ENCODE peak calls at places on chromosomes 3 and 15, in seven cellular contexts. One of them, this sample, is unnamed.
A peak's percentile ranks its signal among the peaks of the same experiment; 100 is the strongest.

GRCh38 chr15:35071071-35071470 is 14.0 kb downstream of the NANOGP8 start:
- DNase-seq in GM04503: no peak
- DNase-seq in uterus: no peak
- DNase-seq in activated CD4-positive, alpha-beta T cell treated with anti-CD3 and anti-CD28 coated beads, Interleukin-2, amount 50 U/mL, for 1 hour: no peak
- DNase-seq in neuronal stem cell: no peak
- DNase-seq in activated T-cell treated with anti-CD3 and anti-CD28 coated beads for 4 hours: no peak
- DNase-seq in stimulated activated CD8-positive, alpha-beta memory T cell treated with anti-CD3 and anti-CD28 coated beads, Interleukin-7, amount 100 ng/mL, for 1 hour: no peak
- DNase-seq in this sample: no peak

GRCh38 chr15:36612063-36612788 is 32.8 kb downstream of the CDIN1 start:
- DNase-seq in GM04503: peak; percentile 80
- DNase-seq in uterus: no peak
- DNase-seq in activated CD4-positive, alpha-beta T cell treated with anti-CD3 and anti-CD28 coated beads, Interleukin-2, amount 50 U/mL, for 1 hour: no peak
- DNase-seq in neuronal stem cell: no peak
- DNase-seq in activated T-cell treated with anti-CD3 and anti-CD28 coated beads for 4 hours: no peak
- DNase-seq in stimulated activated CD8-positive, alpha-beta memory T cell treated with anti-CD3 and anti-CD28 coated beads, Interleukin-7, amount 100 ng/mL, for 1 hour: no peak
- DNase-seq in this sample: no peak

GRCh38 chr3:37922721-37923575 is 61.3 kb downstream of the CTDSPL start:
- DNase-seq in GM04503: peak; percentile 51
- DNase-seq in uterus: no peak
- DNase-seq in activated CD4-positive, alpha-beta T cell treated with anti-CD3 and anti-CD28 coated beads, Interleukin-2, amount 50 U/mL, for 1 hour: no peak
- DNase-seq in neuronal stem cell: no peak
- DNase-seq in activated T-cell treated with anti-CD3 and anti-CD28 coated beads for 4 hours: no peak
- DNase-seq in stimulated activated CD8-positive, alpha-beta memory T cell treated with anti-CD3 and anti-CD28 coated beads, Interleukin-7, amount 100 ng/mL, for 1 hour: no peak
- DNase-seq in this sample: no peak

GRCh38 chr15:70361106-70361505 is 263.4 kb upstream of the TLE3 start:
- DNase-seq in GM04503: no peak
- DNase-seq in uterus: no peak
- DNase-seq in activated CD4-positive, alpha-beta T cell treated with anti-CD3 and anti-CD28 coated beads, Interleukin-2, amount 50 U/mL, for 1 hour: no peak
- DNase-seq in neuronal stem cell: no peak
- DNase-seq in activated T-cell treated with anti-CD3 and anti-CD28 coated beads for 4 hours: no peak
- DNase-seq in stimulated activated CD8-positive, alpha-beta memory T cell treated with anti-CD3 and anti-CD28 coated beads, Interleukin-7, amount 100 ng/mL, for 1 hour: no peak
- DNase-seq in this sample: peak; percentile 22

GRCh38 chr15:52083603-52084002 is 29.0 kb downstream of the BCL2L10 start:
- DNase-seq in GM04503: no peak
- DNase-seq in uterus: no peak
- DNase-seq in activated CD4-positive, alpha-beta T cell treated with anti-CD3 and anti-CD28 coated beads, Interleukin-2, amount 50 U/mL, for 1 hour: no peak
- DNase-seq in neuronal stem cell: no peak
- DNase-seq in activated T-cell treated with anti-CD3 and anti-CD28 coated beads for 4 hours: no peak
- DNase-seq in stimulated activated CD8-positive, alpha-beta memory T cell treated with anti-CD3 and anti-CD28 coated beads, Interleukin-7, amount 100 ng/mL, for 1 hour: no peak
- DNase-seq in this sample: no peak

GRCh38 chr15:39785139-39785538 is 2.5 kb upstream of the FSIP1 start:
- DNase-seq in GM04503: no peak
- DNase-seq in uterus: no peak
- DNase-seq in activated CD4-positive, alpha-beta T cell treated with anti-CD3 and anti-CD28 coated beads, Interleukin-2, amount 50 U/mL, for 1 hour: no peak
- DNase-seq in neuronal stem cell: no peak
- DNase-seq in activated T-cell treated with anti-CD3 and anti-CD28 coated beads for 4 hours: no peak
- DNase-seq in stimulated activated CD8-positive, alpha-beta memory T cell treated with anti-CD3 and anti-CD28 coated beads, Interleukin-7, amount 100 ng/mL, for 1 hour: no peak
- DNase-seq in this sample: no peak

GRCh38 chr3:47406762-47407149 is 25.9 kb downstream of the PTPN23 start:
- DNase-seq in GM04503: no peak
- DNase-seq in uterus: no peak
- DNase-seq in activated CD4-positive, alpha-beta T cell treated with anti-CD3 and anti-CD28 coated beads, Interleukin-2, amount 50 U/mL, for 1 hour: no peak
- DNase-seq in neuronal stem cell: no peak
- DNase-seq in activated T-cell treated with anti-CD3 and anti-CD28 coated beads for 4 hours: no peak
- DNase-seq in stimulated activated CD8-positive, alpha-beta memory T cell treated with anti-CD3 and anti-CD28 coated beads, Interleukin-7, amount 100 ng/mL, for 1 hour: no peak
- DNase-seq in this sample: no peak

GRCh38 chr15:51750942-51751686 is at the start of gene TMOD2:
- DNase-seq in GM04503: no peak
- DNase-seq in uterus: peak; percentile 49
- DNase-seq in activated CD4-positive, alpha-beta T cell treated with anti-CD3 and anti-CD28 coated beads, Interleukin-2, amount 50 U/mL, for 1 hour: peak; percentile 51
- DNase-seq in neuronal stem cell: peak; percentile 43
- DNase-seq in activated T-cell treated with anti-CD3 and anti-CD28 coated beads for 4 hours: no peak
- DNase-seq in stimulated activated CD8-positive, alpha-beta memory T cell treated with anti-CD3 and anti-CD28 coated beads, Interleukin-7, amount 100 ng/mL, for 1 hour: no peak
- DNase-seq in this sample: no peak

GRCh38 chr3:113353678-113354077 is 87.6 kb downstream of the CFAP44 start:
- DNase-seq in GM04503: no peak
- DNase-seq in uterus: no peak
- DNase-seq in activated CD4-positive, alpha-beta T cell treated with anti-CD3 and anti-CD28 coated beads, Interleukin-2, amount 50 U/mL, for 1 hour: no peak
- DNase-seq in neuronal stem cell: no peak
- DNase-seq in activated T-cell treated with anti-CD3 and anti-CD28 coated beads for 4 hours: no peak
- DNase-seq in stimulated activated CD8-positive, alpha-beta memory T cell treated with anti-CD3 and anti-CD28 coated beads, Interleukin-7, amount 100 ng/mL, for 1 hour: no peak
- DNase-seq in this sample: no peak

GRCh38 chr3:23404241-23404640 is 201.1 kb downstream of the UBE2E2 start:
- DNase-seq in GM04503: no peak
- DNase-seq in uterus: no peak
- DNase-seq in activated CD4-positive, alpha-beta T cell treated with anti-CD3 and anti-CD28 coated beads, Interleukin-2, amount 50 U/mL, for 1 hour: no peak
- DNase-seq in neuronal stem cell: no peak
- DNase-seq in activated T-cell treated with anti-CD3 and anti-CD28 coated beads for 4 hours: no peak
- DNase-seq in stimulated activated CD8-positive, alpha-beta memory T cell treated with anti-CD3 and anti-CD28 coated beads, Interleukin-7, amount 100 ng/mL, for 1 hour: no peak
- DNase-seq in this sample: no peak

GRCh38 chr15:40420793-40421192 is 15.2 kb downstream of the IVD start:
- DNase-seq in GM04503: no peak
- DNase-seq in uterus: no peak
- DNase-seq in activated CD4-positive, alpha-beta T cell treated with anti-CD3 and anti-CD28 coated beads, Interleukin-2, amount 50 U/mL, for 1 hour: no peak
- DNase-seq in neuronal stem cell: no peak
- DNase-seq in activated T-cell treated with anti-CD3 and anti-CD28 coated beads for 4 hours: no peak
- DNase-seq in stimulated activated CD8-positive, alpha-beta memory T cell treated with anti-CD3 and anti-CD28 coated beads, Interleukin-7, amount 100 ng/mL, for 1 hour: no peak
- DNase-seq in this sample: no peak

GRCh38 chr15:36903922-36904479 is 196.3 kb downstream of the MEIS2 start:
- DNase-seq in GM04503: no peak
- DNase-seq in uterus: no peak
- DNase-seq in activated CD4-positive, alpha-beta T cell treated with anti-CD3 and anti-CD28 coated beads, Interleukin-2, amount 50 U/mL, for 1 hour: no peak
- DNase-seq in neuronal stem cell: no peak
- DNase-seq in activated T-cell treated with anti-CD3 and anti-CD28 coated beads for 4 hours: no peak
- DNase-seq in stimulated activated CD8-positive, alpha-beta memory T cell treated with anti-CD3 and anti-CD28 coated beads, Interleukin-7, amount 100 ng/mL, for 1 hour: no peak
- DNase-seq in this sample: no peak

GRCh38 chr15:74300057-74300620 is 64.0 kb downstream of the CCDC33 start:
- DNase-seq in GM04503: no peak
- DNase-seq in uterus: no peak
- DNase-seq in activated CD4-positive, alpha-beta T cell treated with anti-CD3 and anti-CD28 coated beads, Interleukin-2, amount 50 U/mL, for 1 hour: no peak
- DNase-seq in neuronal stem cell: no peak
- DNase-seq in activated T-cell treated with anti-CD3 and anti-CD28 coated beads for 4 hours: no peak
- DNase-seq in stimulated activated CD8-positive, alpha-beta memory T cell treated with anti-CD3 and anti-CD28 coated beads, Interleukin-7, amount 100 ng/mL, for 1 hour: no peak
- DNase-seq in this sample: no peak

GRCh38 chr3:125340121-125340520 is 35.0 kb downstream of the ZNF148 start:
- DNase-seq in GM04503: no peak
- DNase-seq in uterus: no peak
- DNase-seq in activated CD4-positive, alpha-beta T cell treated with anti-CD3 and anti-CD28 coated beads, Interleukin-2, amount 50 U/mL, for 1 hour: no peak
- DNase-seq in neuronal stem cell: no peak
- DNase-seq in activated T-cell treated with anti-CD3 and anti-CD28 coated beads for 4 hours: no peak
- DNase-seq in stimulated activated CD8-positive, alpha-beta memory T cell treated with anti-CD3 and anti-CD28 coated beads, Interleukin-7, amount 100 ng/mL, for 1 hour: no peak
- DNase-seq in this sample: no peak

GRCh38 chr3:125367403-125368230 is 7.5 kb downstream of the ZNF148 start:
- DNase-seq in GM04503: no peak
- DNase-seq in uterus: no peak
- DNase-seq in activated CD4-positive, alpha-beta T cell treated with anti-CD3 and anti-CD28 coated beads, Interleukin-2, amount 50 U/mL, for 1 hour: no peak
- DNase-seq in neuronal stem cell: no peak
- DNase-seq in activated T-cell treated with anti-CD3 and anti-CD28 coated beads for 4 hours: no peak
- DNase-seq in stimulated activated CD8-positive, alpha-beta memory T cell treated with anti-CD3 and anti-CD28 coated beads, Interleukin-7, amount 100 ng/mL, for 1 hour: no peak
- DNase-seq in this sample: no peak

GRCh38 chr15:78930577-78931388 is 14.1 kb downstream of the CTSH start:
- DNase-seq in GM04503: peak; percentile 83
- DNase-seq in uterus: no peak
- DNase-seq in activated CD4-positive, alpha-beta T cell treated with anti-CD3 and anti-CD28 coated beads, Interleukin-2, amount 50 U/mL, for 1 hour: no peak
- DNase-seq in neuronal stem cell: no peak
- DNase-seq in activated T-cell treated with anti-CD3 and anti-CD28 coated beads for 4 hours: no peak
- DNase-seq in stimulated activated CD8-positive, alpha-beta memory T cell treated with anti-CD3 and anti-CD28 coated beads, Interleukin-7, amount 100 ng/mL, for 1 hour: no peak
- DNase-seq in this sample: no peak

GRCh38 chr3:36932979-36933378 is 11.9 kb downstream of the TRANK1 start:
- DNase-seq in GM04503: no peak
- DNase-seq in uterus: no peak
- DNase-seq in activated CD4-positive, alpha-beta T cell treated with anti-CD3 and anti-CD28 coated beads, Interleukin-2, amount 50 U/mL, for 1 hour: no peak
- DNase-seq in neuronal stem cell: no peak
- DNase-seq in activated T-cell treated with anti-CD3 and anti-CD28 coated beads for 4 hours: no peak
- DNase-seq in stimulated activated CD8-positive, alpha-beta memory T cell treated with anti-CD3 and anti-CD28 coated beads, Interleukin-7, amount 100 ng/mL, for 1 hour: no peak
- DNase-seq in this sample: no peak

GRCh38 chr15:85458764-85459163 is 78.4 kb downstream of the AKAP13 start:
- DNase-seq in GM04503: no peak
- DNase-seq in uterus: no peak
- DNase-seq in activated CD4-positive, alpha-beta T cell treated with anti-CD3 and anti-CD28 coated beads, Interleukin-2, amount 50 U/mL, for 1 hour: no peak
- DNase-seq in neuronal stem cell: no peak
- DNase-seq in activated T-cell treated with anti-CD3 and anti-CD28 coated beads for 4 hours: no peak
- DNase-seq in stimulated activated CD8-positive, alpha-beta memory T cell treated with anti-CD3 and anti-CD28 coated beads, Interleukin-7, amount 100 ng/mL, for 1 hour: no peak
- DNase-seq in this sample: no peak

GRCh38 chr3:157981819-157982218 is 124.4 kb downstream of the SHOX2 start:
- DNase-seq in GM04503: no peak
- DNase-seq in uterus: no peak
- DNase-seq in activated CD4-positive, alpha-beta T cell treated with anti-CD3 and anti-CD28 coated beads, Interleukin-2, amount 50 U/mL, for 1 hour: no peak
- DNase-seq in neuronal stem cell: no peak
- DNase-seq in activated T-cell treated with anti-CD3 and anti-CD28 coated beads for 4 hours: no peak
- DNase-seq in stimulated activated CD8-positive, alpha-beta memory T cell treated with anti-CD3 and anti-CD28 coated beads, Interleukin-7, amount 100 ng/mL, for 1 hour: no peak
- DNase-seq in this sample: no peak

GRCh38 chr3:33278106-33278672 is 947 bp downstream of the FBXL2 start:
- DNase-seq in GM04503: no peak
- DNase-seq in uterus: no peak
- DNase-seq in activated CD4-positive, alpha-beta T cell treated with anti-CD3 and anti-CD28 coated beads, Interleukin-2, amount 50 U/mL, for 1 hour: no peak
- DNase-seq in neuronal stem cell: no peak
- DNase-seq in activated T-cell treated with anti-CD3 and anti-CD28 coated beads for 4 hours: no peak
- DNase-seq in stimulated activated CD8-positive, alpha-beta memory T cell treated with anti-CD3 and anti-CD28 coated beads, Interleukin-7, amount 100 ng/mL, for 1 hour: no peak
- DNase-seq in this sample: no peak

GRCh38 chr3:186261638-186262037 is 100.4 kb downstream of the DGKG start:
- DNase-seq in GM04503: no peak
- DNase-seq in uterus: no peak
- DNase-seq in activated CD4-positive, alpha-beta T cell treated with anti-CD3 and anti-CD28 coated beads, Interleukin-2, amount 50 U/mL, for 1 hour: no peak
- DNase-seq in neuronal stem cell: no peak
- DNase-seq in activated T-cell treated with anti-CD3 and anti-CD28 coated beads for 4 hours: no peak
- DNase-seq in stimulated activated CD8-positive, alpha-beta memory T cell treated with anti-CD3 and anti-CD28 coated beads, Interleukin-7, amount 100 ng/mL, for 1 hour: no peak
- DNase-seq in this sample: no peak

This sample was measured in CD14-positive monocyte.